ENCODE peak calls at places on chromosome X, in seven cellular contexts. A is SK-N-SH, V is GM12892, B is HepG2, L is K562, I is H1, E is GM12878. K is an unnamed sample.

GRCh38 chrX:18674417-18674787 is 2.5 kb upstream of the RS1 start:
- DNase-seq in L (peak), E (no peak), B (no peak), V (no peak), I (peak), A (peak), K (no peak)

GRCh38 chrX:28787206-28787605 is 200.0 kb downstream of the IL1RAPL1 start:
- DNase-seq in B (no peak), L (no peak), E (no peak), V (no peak), A (no peak), I (no peak), K (no peak)

GRCh38 chrX:45756562-45756961 is 555.9 kb upstream of the DIPK2B start:
- DNase-seq in L (no peak), V (no peak), A (no peak), I (no peak), B (no peak), E (no peak), K (no peak)

GRCh38 chrX:76183289-76184057 is 10.6 kb downstream of the PBDC1 start:
- DNase-seq in E (no peak), L (no peak), I (no peak), V (no peak), B (peak), A (no peak), K (no peak)

GRCh38 chrX:51440365-51440764 is 56.0 kb downstream of the NUDT11 start:
- DNase-seq in E (no peak), I (no peak), B (no peak), A (no peak), L (no peak), V (no peak), K (no peak)

GRCh38 chrX:38175140-38175539 is 45.5 kb downstream of the SRPX start:
- DNase-seq in B (peak), E (peak), L (peak), V (no peak), I (peak), A (peak), K (no peak)

GRCh38 chrX:12210921-12211320 is 72.6 kb downstream of the FRMPD4 start:
- DNase-seq in V (no peak), B (no peak), A (no peak), E (no peak), I (no peak), L (no peak), K (no peak)

GRCh38 chrX:56995271-56995994 is at the start of gene SPIN3:
- DNase-seq in V (peak), E (peak), B (peak), I (peak), L (peak), A (peak), K (peak)

GRCh38 chrX:131763674-131764073 is 219.8 kb downstream of the OR13H1 start:
- DNase-seq in E (peak), V (no peak), I (no peak), B (no peak), L (no peak), A (peak), K (no peak)

GRCh38 chrX:71870337-71871098 is 40.1 kb upstream of the NHSL2 start:
- DNase-seq in L (no peak), A (no peak), I (peak), E (no peak), V (no peak), B (peak), K (no peak)

GRCh38 chrX:17411189-17411588 is 36.2 kb downstream of the NHS start:
- DNase-seq in E (no peak), B (no peak), A (no peak), I (no peak), L (no peak), V (no peak), K (no peak)

GRCh38 chrX:131821945-131822622 is 201.0 kb upstream of the STK26 start:
- DNase-seq in E (peak), L (no peak), A (peak), I (no peak), V (no peak), B (no peak), K (no peak)

GRCh38 chrX:103187953-103188475 is 26.9 kb upstream of the BEX4 start:
- DNase-seq in V (no peak), B (no peak), I (no peak), L (no peak), A (no peak), E (no peak), K (no peak)

GRCh38 chrX:13658602-13659001 is 5.7 kb downstream of the TCEANC start:
- DNase-seq in A (peak), V (no peak), B (peak), I (no peak), E (no peak), L (peak), K (no peak)

GRCh38 chrX:150898343-150899190 is at the start of gene CD99L2:
- DNase-seq in E (no peak), A (peak), I (peak), V (peak), B (peak), L (peak), K (peak)
- TF ChIP-seq POLR2AphosphoS5 in E (no peak), A (peak), I (peak), V (no peak), B (no peak), L (no peak), K (no peak)

GRCh38 chrX:40521868-40522450 is 58.8 kb upstream of the ATP6AP2 start:
- DNase-seq in B (no peak), A (no peak), E (no peak), L (no peak), I (no peak), V (no peak), K (no peak)
- TF ChIP-seq TAF1 in B (no peak), A (no peak), E (no peak), L (no peak), I (no peak), V (no peak), K (no peak)

GRCh38 chrX:1884446-1884845 is 269.6 kb downstream of the ASMT start:
- DNase-seq in V (no peak), B (no peak), A (no peak), L (no peak), I (no peak), E (no peak), K (no peak)
- TF ChIP-seq POLR2AphosphoS5 in V (no peak), B (no peak), A (no peak), L (no peak), I (no peak), E (no peak), K (no peak)

DNA sequence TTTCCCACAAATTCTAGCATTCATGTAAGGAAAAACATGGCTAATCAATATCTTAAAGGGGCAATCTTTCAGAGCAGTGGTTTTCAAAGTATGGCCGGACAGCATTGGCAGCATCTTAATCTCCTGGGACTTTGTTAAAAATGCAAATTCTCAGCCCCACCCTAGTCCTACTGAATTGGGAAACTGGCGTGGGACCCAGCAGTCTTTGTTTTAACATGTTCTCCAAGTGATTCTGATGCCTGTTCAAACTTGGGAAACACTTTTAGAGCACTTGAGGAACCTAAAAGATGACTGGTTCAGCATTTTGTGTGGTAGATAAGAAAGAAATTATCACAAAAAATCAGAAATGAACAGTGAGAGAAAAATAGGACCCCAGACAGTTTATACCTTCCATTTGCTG is 65.8 kb downstream of the ZFX start:
- DNase-seq in B (no peak), L (no peak), A (no peak), I (no peak), E (no peak), V (no peak), K (no peak)
- TF ChIP-seq TAF1 in B (no peak), L (no peak), A (no peak), I (no peak), E (no peak), V (no peak), K (no peak)

GRCh38 chrX:136708348-136708747 is 60.4 kb downstream of the CD40LG start:
- DNase-seq in A (peak), I (no peak), L (no peak), B (no peak), V (no peak), E (no peak), K (no peak)

GRCh38 chrX:136714626-136715599 is 65.8 kb downstream of the ARHGEF6 start:
- DNase-seq in B (no peak), I (no peak), A (no peak), L (no peak), V (no peak), E (no peak), K (no peak)

GRCh38 chrX:136712631-136713030 is 64.7 kb downstream of the CD40LG start:
- DNase-seq in L (no peak), I (no peak), B (no peak), V (no peak), A (no peak), E (no peak), K (no peak)

GRCh38 chrX:136710324-136710951 is 62.5 kb downstream of the CD40LG start:
- DNase-seq in E (no peak), V (no peak), B (no peak), A (no peak), I (no peak), L (no peak), K (no peak)

GRCh38 chrX:136711147-136711546 is 63.2 kb downstream of the CD40LG start:
- DNase-seq in E (no peak), I (no peak), V (no peak), L (peak), A (peak), B (no peak), K (no peak)
- TF ChIP-seq POLR2AphosphoS5 in E (no peak), I (no peak), V (no peak), L (no peak), A (no peak), B (no peak), K (no peak)

GRCh38 chrX:55874807-55875206 is 157.3 kb downstream of the RRAGB start:
- DNase-seq in V (no peak), L (no peak), B (no peak), I (no peak), E (no peak), A (no peak), K (no peak)
- TF ChIP-seq TAF1 in V (no peak), L (no peak), B (no peak), I (no peak), E (no peak), A (no peak), K (no peak)

GRCh38 chrX:40152706-40153334 is 55.1 kb upstream of the BCOR start:
- DNase-seq in E (no peak), L (peak), V (no peak), I (no peak), A (peak), B (no peak), K (no peak)
- TF ChIP-seq POLR2AphosphoS5 in E (no peak), L (peak), V (no peak), I (no peak), A (no peak), B (no peak), K (no peak)